ENCODE peak calls at places on chromosomes 1 and 21, in four cellular contexts. C is GM12878, N is HCT116, Y is HEK293T. U is an unnamed sample.
A peak's percentile ranks its signal among the peaks of the same experiment; 100 is the strongest.

GRCh38 chr1:7956218-7957032 is 5.1 kb upstream of the PARK7 start:
- DNase-seq in C (no peak), Y (no peak), N (no peak), U (no peak)

GRCh38 chr1:6795661-6796060 is 10.4 kb downstream of the CAMTA1 start:
- DNase-seq in Y (no peak), C (no peak), N (no peak), U (no peak)

GRCh38 chr1:18776777-18777176 is 82.7 kb downstream of the TAS1R2 start:
- DNase-seq in Y (no peak), N (no peak), C (no peak), U (no peak)

GRCh38 chr1:207366022-207366421 is 44.5 kb downstream of the CD55 start:
- DNase-seq in N (no peak), Y (no peak), C (no peak), U (no peak)

GRCh38 chr1:36027766-36028165 is 56.1 kb upstream of the TEKT2 start:
- DNase-seq in C (no peak), Y (no peak), N (no peak), U (no peak)

GRCh38 chr1:33397125-33397506 is 33.8 kb downstream of the PHC2 start:
- DNase-seq in C (no peak), Y (no peak), N (no peak), U (no peak)

GRCh38 chr1:77978293-77978968 is 441 bp downstream of the FUBP1 start:
- DNase-seq in C (peak; percentile 89), N (peak; percentile 81), Y (peak; percentile 79), U (peak; percentile 92)

GRCh38 chr1:17233675-17234074 is 15.2 kb upstream of the PADI3 start:
- DNase-seq in C (no peak), N (peak; percentile 92), Y (no peak), U (no peak)

GRCh38 chr1:11862890-11863289 is 4.1 kb upstream of the NPPB start:
- DNase-seq in N (no peak), C (no peak), Y (no peak), U (no peak)

GRCh38 chr1:67264899-67265298 is 42.8 kb upstream of the IL12RB2 start:
- DNase-seq in Y (no peak), N (no peak), C (no peak), U (no peak)

GRCh38 chr1:30908446-30908885 is at the start of gene SDC3:
- DNase-seq in C (no peak), N (no peak), Y (peak; percentile 71), U (no peak)

GRCh38 chr1:86583593-86583992 is 36.7 kb downstream of the CLCA4 start:
- DNase-seq in Y (no peak), N (no peak), C (no peak), U (no peak)

GRCh38 chr1:22665752-22666151 is 12.7 kb downstream of the C1QB start:
- DNase-seq in C (no peak), N (peak; percentile 24), Y (peak; percentile 53), U (no peak)

GRCh38 chr1:118075116-118075515 is 109.9 kb downstream of the SPAG17 start:
- DNase-seq in C (no peak), N (no peak), Y (no peak), U (no peak)

GRCh38 chr1:172449585-172450523 is 6.0 kb upstream of the PIGC start:
- DNase-seq in Y (peak; percentile 78), N (peak; percentile 39), C (no peak), U (peak; percentile 85)

GRCh38 chr1:45803299-45803780 is at the start of gene MAST2:
- DNase-seq in Y (peak; percentile 93), N (peak; percentile 56), C (no peak), U (peak; percentile 67)

GRCh38 chr1:53376742-53377437 is 49.0 kb upstream of the LRP8 start:
- DNase-seq in C (no peak), N (no peak), Y (no peak), U (no peak)

GRCh38 chr1:154669464-154670282 is 61.7 kb upstream of the ADAR start:
- DNase-seq in C (peak; percentile 67), N (peak; percentile 67), Y (peak; percentile 87), U (peak; percentile 65)

GRCh38 chr1:34549199-34549598 is 205.6 kb upstream of the GJB5 start:
- DNase-seq in Y (peak; percentile 30), N (peak; percentile 10), C (no peak), U (peak; percentile 37)

GRCh38 chr1:231776006-231776707 is 149.6 kb downstream of the DISC1 start:
- DNase-seq in N (no peak), Y (no peak), C (no peak), U (no peak)

GRCh38 chr1:160911925-160912324 is 26.9 kb upstream of the ITLN1 start:
- DNase-seq in Y (no peak), C (no peak), N (no peak), U (no peak)

GRCh38 chr1:202193614-202194327 is at the start of gene LGR6:
- DNase-seq in Y (no peak), N (no peak), C (no peak), U (no peak)

GRCh38 chr1:44783697-44784093 is 4.3 kb downstream of the BEST4 start:
- DNase-seq in Y (no peak), N (no peak), C (no peak), U (no peak)

GRCh38 chr1:234579967-234580366 is 30.0 kb downstream of the IRF2BP2 start:
- DNase-seq in Y (peak; percentile 59), N (no peak), C (no peak), U (no peak)

GRCh38 chr1:42322577-42322976 is 12.5 kb downstream of the FOXJ3 start:
- DNase-seq in N (no peak), Y (no peak), C (no peak), U (no peak)

GRCh38 chr21:42370894-42371654 is 4.7 kb upstream of the TFF1 start:
- DNase-seq in N (no peak), C (no peak), Y (no peak), U (no peak)

GRCh38 chr21:44764319-44765230 is 37.0 kb downstream of the UBE2G2 start:
- DNase-seq in C (no peak), N (no peak), Y (no peak), U (no peak)

GRCh38 chr21:33761104-33762036 is 119.1 kb downstream of the ITSN1 start:
- DNase-seq in C (no peak), N (peak; percentile 66), Y (peak; percentile 72), U (peak; percentile 73)

GRCh38 chr1:230584660-230585059 is 57.6 kb upstream of the COG2 start:
- DNase-seq in C (no peak), Y (no peak), N (no peak), U (no peak)

GRCh38 chr1:12518956-12519707 is 98.9 kb downstream of the DHRS3 start:
- DNase-seq in Y (no peak), N (no peak), C (no peak), U (no peak)

GRCh38 chr1:192442736-192443135 is 125.9 kb downstream of the RGS21 start:
- DNase-seq in N (no peak), Y (no peak), C (no peak), U (no peak)

GRCh38 chr21:37642493-37642892 is 273.8 kb downstream of the KCNJ6 start:
- DNase-seq in C (no peak), Y (peak; percentile 36), N (peak; percentile 24), U (peak; percentile 32)

DNA sequence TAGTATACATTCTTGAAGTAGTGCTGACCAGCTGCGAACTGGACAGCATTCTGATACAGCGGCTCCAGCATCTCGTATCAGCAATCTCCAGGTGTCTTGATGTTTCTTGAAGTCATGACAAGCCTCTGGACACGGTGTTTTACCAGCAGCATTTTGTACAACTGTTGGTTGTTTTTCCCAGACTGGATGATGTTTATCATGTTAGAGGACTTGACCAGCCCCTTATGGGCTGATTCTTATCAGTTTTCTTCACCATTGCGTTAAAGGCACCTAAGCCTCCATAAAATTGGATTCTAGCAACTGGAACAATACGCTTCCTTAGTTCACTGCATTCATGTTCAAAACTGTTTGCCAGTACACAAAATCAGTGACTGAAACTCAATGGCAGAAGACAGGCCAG is 29.1 kb downstream of the CACHD1 start:
- DNase-seq in N (no peak), C (no peak), Y (no peak), U (no peak)
- TF ChIP-seq SP1 in N (no peak), C (no peak), Y (no peak), U (no peak)

GRCh38 chr1:10759413-10760200 is 36.8 kb downstream of the CASZ1 start:
- DNase-seq in C (no peak), N (no peak), Y (no peak), U (peak; percentile 38)
- TF ChIP-seq SP1 in C (no peak), N (no peak), Y (no peak), U (no peak)

GRCh38 chr1:21266119-21266774 is 24.0 kb downstream of the ECE1 start:
- DNase-seq in N (no peak), Y (no peak), C (no peak), U (peak; percentile 38)
- TF ChIP-seq SP1 in N (no peak), Y (no peak), C (no peak), U (no peak)

GRCh38 chr1:48249868-48250267 is 27.4 kb downstream of the SLC5A9 start:
- DNase-seq in C (no peak), Y (no peak), N (no peak), U (no peak)
- TF ChIP-seq SP1 in C (no peak), Y (no peak), N (no peak), U (no peak)

U was measured in HepG2.